ENCODE peak calls at places on chromosomes 6 and 20, in seven cellular contexts. One of them, this sample, is unnamed.

GRCh38 chr20:50645253-50646068 is 45.9 kb downstream of the RIPOR3 start:
- DNase-seq in right cardiac atrium: no peak
- DNase-seq in ovary: peak; percentile 89
- DNase-seq in Peyer's patch: peak; percentile 85
- DNase-seq in mammary epithelial cell: peak; percentile 95
- DNase-seq in CD8-positive, alpha-beta T cell: no peak
- DNase-seq in GM23338: peak; percentile 95
- DNase-seq in this sample: peak; percentile 56

GRCh38 chr20:43755851-43756250 is 29.0 kb upstream of the GTSF1L start:
- DNase-seq in right cardiac atrium: no peak
- DNase-seq in ovary: no peak
- DNase-seq in Peyer's patch: no peak
- DNase-seq in mammary epithelial cell: no peak
- DNase-seq in CD8-positive, alpha-beta T cell: no peak
- DNase-seq in GM23338: no peak
- DNase-seq in this sample: no peak

GRCh38 chr6:109515781-109516409 is 32.9 kb upstream of the ZBTB24 start:
- DNase-seq in right cardiac atrium: no peak
- DNase-seq in ovary: no peak
- DNase-seq in Peyer's patch: no peak
- DNase-seq in mammary epithelial cell: no peak
- DNase-seq in CD8-positive, alpha-beta T cell: no peak
- DNase-seq in GM23338: no peak
- DNase-seq in this sample: no peak

GRCh38 chr6:119312875-119313338 is 36.7 kb downstream of the MAN1A1 start:
- DNase-seq in right cardiac atrium: no peak
- DNase-seq in ovary: no peak
- DNase-seq in Peyer's patch: no peak
- DNase-seq in mammary epithelial cell: no peak
- DNase-seq in CD8-positive, alpha-beta T cell: no peak
- DNase-seq in GM23338: no peak
- DNase-seq in this sample: no peak

GRCh38 chr6:118675225-118675624 is 23.8 kb upstream of the CEP85L start:
- DNase-seq in right cardiac atrium: no peak
- DNase-seq in ovary: no peak
- DNase-seq in Peyer's patch: no peak
- DNase-seq in mammary epithelial cell: no peak
- DNase-seq in CD8-positive, alpha-beta T cell: no peak
- DNase-seq in GM23338: no peak
- DNase-seq in this sample: no peak

GRCh38 chr6:30820196-30820595 is 64.1 kb upstream of the DDR1 start:
- DNase-seq in right cardiac atrium: peak; percentile 83
- DNase-seq in ovary: no peak
- DNase-seq in Peyer's patch: peak; percentile 55
- DNase-seq in mammary epithelial cell: peak; percentile 86
- DNase-seq in CD8-positive, alpha-beta T cell: no peak
- DNase-seq in GM23338: no peak
- DNase-seq in this sample: no peak

GRCh38 chr6:134446901-134447300 is 129.0 kb upstream of the SGK1 start:
- DNase-seq in right cardiac atrium: no peak
- DNase-seq in ovary: no peak
- DNase-seq in Peyer's patch: no peak
- DNase-seq in mammary epithelial cell: peak; percentile 41
- DNase-seq in CD8-positive, alpha-beta T cell: no peak
- DNase-seq in GM23338: no peak
- DNase-seq in this sample: no peak

GRCh38 chr6:137589067-137589848 is 95.1 kb upstream of the OLIG3 start:
- DNase-seq in right cardiac atrium: no peak
- DNase-seq in ovary: no peak
- DNase-seq in Peyer's patch: no peak
- DNase-seq in mammary epithelial cell: peak; percentile 45
- DNase-seq in CD8-positive, alpha-beta T cell: no peak
- DNase-seq in GM23338: peak; percentile 95
- DNase-seq in this sample: no peak

GRCh38 chr6:104540743-104541142 is 319.0 kb downstream of the HACE1 start:
- DNase-seq in right cardiac atrium: no peak
- DNase-seq in ovary: no peak
- DNase-seq in Peyer's patch: no peak
- DNase-seq in mammary epithelial cell: no peak
- DNase-seq in CD8-positive, alpha-beta T cell: no peak
- DNase-seq in GM23338: no peak
- DNase-seq in this sample: no peak

GRCh38 chr6:127069659-127070279 is 48.7 kb upstream of the RSPO3 start:
- DNase-seq in right cardiac atrium: no peak
- DNase-seq in ovary: no peak
- DNase-seq in Peyer's patch: no peak
- DNase-seq in mammary epithelial cell: peak; percentile 11
- DNase-seq in CD8-positive, alpha-beta T cell: no peak
- DNase-seq in GM23338: peak; percentile 75
- DNase-seq in this sample: no peak

GRCh38 chr6:157045831-157046454 is 268.8 kb downstream of the ARID1B start:
- DNase-seq in right cardiac atrium: no peak
- DNase-seq in ovary: no peak
- DNase-seq in Peyer's patch: no peak
- DNase-seq in mammary epithelial cell: peak; percentile 50
- DNase-seq in CD8-positive, alpha-beta T cell: no peak
- DNase-seq in GM23338: peak; percentile 82
- DNase-seq in this sample: no peak

GRCh38 chr6:47308674-47309325 is 905 bp downstream of the TNFRSF21 start:
- DNase-seq in right cardiac atrium: peak; percentile 63
- DNase-seq in ovary: peak; percentile 17
- DNase-seq in Peyer's patch: peak; percentile 70
- DNase-seq in mammary epithelial cell: peak; percentile 40
- DNase-seq in CD8-positive, alpha-beta T cell: no peak
- DNase-seq in GM23338: peak; percentile 43
- DNase-seq in this sample: no peak

GRCh38 chr6:167154895-167155294 is 2.9 kb downstream of the GPR31 start:
- DNase-seq in right cardiac atrium: no peak
- DNase-seq in ovary: no peak
- DNase-seq in Peyer's patch: no peak
- DNase-seq in mammary epithelial cell: no peak
- DNase-seq in CD8-positive, alpha-beta T cell: no peak
- DNase-seq in GM23338: no peak
- DNase-seq in this sample: no peak

GRCh38 chr20:49552007-49552406 is 15.9 kb downstream of the PTGIS start:
- DNase-seq in right cardiac atrium: no peak
- DNase-seq in ovary: no peak
- DNase-seq in Peyer's patch: no peak
- DNase-seq in mammary epithelial cell: no peak
- DNase-seq in CD8-positive, alpha-beta T cell: no peak
- DNase-seq in GM23338: no peak
- DNase-seq in this sample: no peak

GRCh38 chr6:26554669-26555504 is 16.7 kb downstream of the HMGN4 start:
- DNase-seq in right cardiac atrium: peak; percentile 55
- DNase-seq in ovary: peak; percentile 56
- DNase-seq in Peyer's patch: no peak
- DNase-seq in mammary epithelial cell: peak; percentile 54
- DNase-seq in CD8-positive, alpha-beta T cell: no peak
- DNase-seq in GM23338: peak; percentile 68
- DNase-seq in this sample: no peak

DNA sequence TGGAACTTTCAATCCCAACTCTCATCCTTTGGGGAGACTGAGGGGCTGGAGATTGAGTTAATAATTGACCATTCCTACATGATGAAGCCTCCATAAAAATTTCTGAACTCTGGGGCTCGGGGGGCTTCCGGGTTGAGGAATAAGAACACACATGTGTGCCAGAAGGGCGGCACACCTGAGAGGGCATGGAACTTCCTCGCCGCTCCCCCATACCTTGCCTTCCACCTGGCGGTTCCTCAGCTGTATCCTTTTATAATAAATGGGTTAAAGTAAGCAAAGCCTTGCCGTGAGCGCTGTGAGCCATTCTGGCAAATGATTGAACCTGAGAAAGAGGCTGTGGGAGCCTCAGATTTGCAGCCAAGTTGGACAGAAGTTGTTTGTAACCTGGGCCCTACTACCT is 164.8 kb downstream of the LY86 start:
- DNase-seq in right cardiac atrium: no peak
- DNase-seq in ovary: no peak
- DNase-seq in Peyer's patch: no peak
- DNase-seq in mammary epithelial cell: no peak
- DNase-seq in CD8-positive, alpha-beta T cell: no peak
- DNase-seq in GM23338: no peak
- DNase-seq in this sample: no peak
- H3K4me1 ChIP-seq in right cardiac atrium: peaks cover 17% of the 10 kb centered on the region
- H3K4me1 ChIP-seq in ovary: peaks cover 7% of the 10 kb centered on the region
- H3K4me1 ChIP-seq in Peyer's patch: no peaks in the 10 kb centered on the region
- H3K4me1 ChIP-seq in mammary epithelial cell: no peaks in the 10 kb centered on the region
- H3K4me1 ChIP-seq in CD8-positive, alpha-beta T cell: peaks cover 7% of the 10 kb centered on the region
- H3K4me1 ChIP-seq in GM23338: peaks cover 15% of the 10 kb centered on the region
- H3K4me1 ChIP-seq in this sample: peaks cover 35% of the 10 kb centered on the region

GRCh38 chr20:36645353-36645752 is 643 bp downstream of the SLA2 start:
- DNase-seq in right cardiac atrium: no peak
- DNase-seq in ovary: no peak
- DNase-seq in Peyer's patch: no peak
- DNase-seq in mammary epithelial cell: no peak
- DNase-seq in CD8-positive, alpha-beta T cell: no peak
- DNase-seq in GM23338: no peak
- DNase-seq in this sample: no peak
- H3K4me3 ChIP-seq in right cardiac atrium: no peak overlapping the region
- H3K4me3 ChIP-seq in ovary: no peak overlapping the region
- H3K4me3 ChIP-seq in Peyer's patch: peak overlapping the region; percentile 45
- H3K4me3 ChIP-seq in mammary epithelial cell: no peak overlapping the region
- H3K4me3 ChIP-seq in CD8-positive, alpha-beta T cell: peak overlapping the region; percentile 79
- H3K4me3 ChIP-seq in GM23338: no peak overlapping the region
- H3K4me3 ChIP-seq in this sample: no peak overlapping the region

GRCh38 chr20:62739581-62740285 is 31.1 kb downstream of the NTSR1 start:
- DNase-seq in right cardiac atrium: peak; percentile 61
- DNase-seq in ovary: no peak
- DNase-seq in Peyer's patch: peak; percentile 71
- DNase-seq in mammary epithelial cell: no peak
- DNase-seq in CD8-positive, alpha-beta T cell: no peak
- DNase-seq in GM23338: no peak
- DNase-seq in this sample: no peak
- H3K27ac ChIP-seq in right cardiac atrium: no peak overlapping the region
- H3K27ac ChIP-seq in ovary: no peak overlapping the region
- H3K27ac ChIP-seq in Peyer's patch: peak overlapping the region; percentile 80
- H3K27ac ChIP-seq in mammary epithelial cell: no peak overlapping the region
- H3K27ac ChIP-seq in CD8-positive, alpha-beta T cell: peak overlapping the region; percentile 72
- H3K27ac ChIP-seq in GM23338: peak overlapping the region; percentile 32
- H3K27ac ChIP-seq in this sample: no peak overlapping the region

DNA sequence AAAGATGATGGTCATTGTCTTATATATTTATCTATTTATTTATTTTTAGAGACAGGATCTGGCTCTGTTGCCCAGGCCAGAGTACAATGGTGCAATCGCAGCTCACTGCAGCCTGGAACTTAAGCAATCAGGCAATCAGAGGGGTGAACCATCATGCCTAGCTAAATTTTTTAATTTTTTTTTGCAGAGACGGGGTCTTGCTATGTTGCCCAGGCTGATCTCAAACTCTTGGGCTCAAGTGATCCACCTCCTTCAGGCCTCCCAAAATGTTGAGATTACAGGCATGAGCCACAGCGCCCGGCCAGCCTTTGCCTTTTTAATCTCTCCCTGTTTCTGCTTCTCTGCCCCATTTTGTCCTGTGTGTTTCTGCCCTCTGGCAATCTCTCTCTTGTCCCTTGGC is 102.2 kb downstream of the NCR2 start:
- DNase-seq in right cardiac atrium: no peak
- DNase-seq in ovary: no peak
- DNase-seq in Peyer's patch: no peak
- DNase-seq in mammary epithelial cell: no peak
- DNase-seq in CD8-positive, alpha-beta T cell: no peak
- DNase-seq in GM23338: no peak
- DNase-seq in this sample: no peak
- H3K4me1 ChIP-seq in right cardiac atrium: no peaks in the 10 kb centered on the region
- H3K4me1 ChIP-seq in ovary: no peaks in the 10 kb centered on the region
- H3K4me1 ChIP-seq in Peyer's patch: no peaks in the 10 kb centered on the region
- H3K4me1 ChIP-seq in mammary epithelial cell: no peaks in the 10 kb centered on the region
- H3K4me1 ChIP-seq in CD8-positive, alpha-beta T cell: peaks cover 38% of the 10 kb centered on the region
- H3K4me1 ChIP-seq in GM23338: peaks cover 21% of the 10 kb centered on the region
- H3K4me1 ChIP-seq in this sample: no peaks in the 10 kb centered on the region

GRCh38 chr20:38730167-38730988 is 6.1 kb downstream of the SLC32A1 start:
- DNase-seq in right cardiac atrium: peak; percentile 44
- DNase-seq in ovary: no peak
- DNase-seq in Peyer's patch: no peak
- DNase-seq in mammary epithelial cell: no peak
- DNase-seq in CD8-positive, alpha-beta T cell: no peak
- DNase-seq in GM23338: peak; percentile 28
- DNase-seq in this sample: no peak
- H3K4me3 ChIP-seq in right cardiac atrium: no peak overlapping the region
- H3K4me3 ChIP-seq in ovary: no peak overlapping the region
- H3K4me3 ChIP-seq in Peyer's patch: no peak overlapping the region
- H3K4me3 ChIP-seq in mammary epithelial cell: no peak overlapping the region
- H3K4me3 ChIP-seq in CD8-positive, alpha-beta T cell: peak overlapping the region; percentile 65
- H3K4me3 ChIP-seq in GM23338: peak overlapping the region; percentile 61
- H3K4me3 ChIP-seq in this sample: no peak overlapping the region

GRCh38 chr20:63002511-63002910 is 4.3 kb downstream of the BHLHE23 start:
- DNase-seq in right cardiac atrium: no peak
- DNase-seq in ovary: no peak
- DNase-seq in Peyer's patch: no peak
- DNase-seq in mammary epithelial cell: no peak
- DNase-seq in CD8-positive, alpha-beta T cell: no peak
- DNase-seq in GM23338: no peak
- DNase-seq in this sample: no peak
- H3K27ac ChIP-seq in right cardiac atrium: no peak overlapping the region
- H3K27ac ChIP-seq in ovary: no peak overlapping the region
- H3K27ac ChIP-seq in Peyer's patch: no peak overlapping the region
- H3K27ac ChIP-seq in mammary epithelial cell: no peak overlapping the region
- H3K27ac ChIP-seq in CD8-positive, alpha-beta T cell: no peak overlapping the region
- H3K27ac ChIP-seq in GM23338: no peak overlapping the region
- H3K27ac ChIP-seq in this sample: no peak overlapping the region

GRCh38 chr6:111988926-111989325 is 65.0 kb upstream of the CCN6 start:
- DNase-seq in right cardiac atrium: no peak
- DNase-seq in ovary: no peak
- DNase-seq in Peyer's patch: no peak
- DNase-seq in mammary epithelial cell: no peak
- DNase-seq in CD8-positive, alpha-beta T cell: no peak
- DNase-seq in GM23338: no peak
- DNase-seq in this sample: no peak

GRCh38 chr6:111985202-111985731 is 68.6 kb upstream of the CCN6 start:
- DNase-seq in right cardiac atrium: no peak
- DNase-seq in ovary: no peak
- DNase-seq in Peyer's patch: no peak
- DNase-seq in mammary epithelial cell: peak; percentile 98
- DNase-seq in CD8-positive, alpha-beta T cell: no peak
- DNase-seq in GM23338: peak; percentile 96
- DNase-seq in this sample: no peak

GRCh38 chr6:111987295-111987694 is 66.6 kb upstream of the CCN6 start:
- DNase-seq in right cardiac atrium: no peak
- DNase-seq in ovary: no peak
- DNase-seq in Peyer's patch: no peak
- DNase-seq in mammary epithelial cell: peak; percentile 87
- DNase-seq in CD8-positive, alpha-beta T cell: no peak
- DNase-seq in GM23338: no peak
- DNase-seq in this sample: no peak

GRCh38 chr6:111984516-111985201 is 69.2 kb upstream of the CCN6 start:
- DNase-seq in right cardiac atrium: no peak
- DNase-seq in ovary: no peak
- DNase-seq in Peyer's patch: no peak
- DNase-seq in mammary epithelial cell: no peak
- DNase-seq in CD8-positive, alpha-beta T cell: no peak
- DNase-seq in GM23338: no peak
- DNase-seq in this sample: no peak

DNA sequence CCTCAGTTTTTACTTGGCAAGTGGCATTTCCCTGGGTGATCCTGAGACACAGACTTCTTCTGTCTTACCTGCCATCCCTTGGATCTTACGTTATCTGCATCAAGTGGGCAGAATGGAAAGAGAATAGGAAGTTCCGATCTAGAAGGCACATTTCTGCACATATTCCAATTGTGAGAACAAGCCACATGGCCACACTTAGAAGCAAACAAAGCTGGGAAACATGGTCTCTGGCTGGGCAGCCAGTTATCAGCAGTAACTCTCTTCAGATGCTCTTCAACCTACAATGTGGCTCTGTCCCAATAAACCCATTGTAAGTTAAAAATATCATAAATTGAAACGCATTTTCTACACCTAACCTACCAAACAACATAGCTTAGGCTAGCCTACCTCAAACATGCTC is 67.3 kb upstream of the CCN6 start:
- DNase-seq in right cardiac atrium: no peak
- DNase-seq in ovary: no peak
- DNase-seq in Peyer's patch: no peak
- DNase-seq in mammary epithelial cell: no peak
- DNase-seq in CD8-positive, alpha-beta T cell: no peak
- DNase-seq in GM23338: no peak
- DNase-seq in this sample: no peak
- H3K4me1 ChIP-seq in right cardiac atrium: no peaks in the 10 kb centered on the region
- H3K4me1 ChIP-seq in ovary: no peaks in the 10 kb centered on the region
- H3K4me1 ChIP-seq in Peyer's patch: no peaks in the 10 kb centered on the region
- H3K4me1 ChIP-seq in mammary epithelial cell: peaks cover 56% of the 10 kb centered on the region
- H3K4me1 ChIP-seq in CD8-positive, alpha-beta T cell: peaks cover 78% of the 10 kb centered on the region
- H3K4me1 ChIP-seq in GM23338: peaks cover 3% of the 10 kb centered on the region
- H3K4me1 ChIP-seq in this sample: no peaks in the 10 kb centered on the region

This sample was measured in adrenal gland.